ENCODE peak calls at places on chromosomes 6 and 20, in four cellular contexts. Z is thoracic aorta, N is fibroblast of mammary gland, P is A549. B is an unnamed sample.

GRCh38 chr6:142945446-142946180 is 637 bp upstream of the HIVEP2 start:
- DNase-seq in Z (no peak), N (peak), P (peak), B (peak)

GRCh38 chr6:69918766-69919165 is 52.4 kb downstream of the COL19A1 start:
- DNase-seq in Z (no peak), N (no peak), P (no peak), B (no peak)

GRCh38 chr6:128600397-128600951 is 80.1 kb upstream of the PTPRK start:
- DNase-seq in Z (no peak), N (peak), P (peak), B (no peak)

GRCh38 chr6:99422912-99423311 is 2.2 kb downstream of the PNISR start:
- DNase-seq in Z (no peak), N (no peak), P (no peak), B (no peak)

GRCh38 chr6:32081168-32081624 is 27.9 kb downstream of the TNXB start:
- DNase-seq in Z (peak), N (peak), P (no peak), B (no peak)

GRCh38 chr6:20811112-20811746 is 277.0 kb downstream of the CDKAL1 start:
- DNase-seq in Z (no peak), N (peak), P (peak), B (no peak)

GRCh38 chr6:49001856-49002255 is 461.2 kb downstream of the MMUT start:
- DNase-seq in Z (no peak), N (peak), P (peak), B (no peak)

GRCh38 chr6:17672064-17672718 is 34.5 kb downstream of the NUP153 start:
- DNase-seq in Z (no peak), N (no peak), P (no peak), B (no peak)

GRCh38 chr6:157403684-157404051 is 22.7 kb downstream of the ZDHHC14 start:
- DNase-seq in Z (no peak), N (no peak), P (no peak), B (no peak)

GRCh38 chr6:48825501-48826317 is 637.3 kb downstream of the MMUT start:
- DNase-seq in Z (no peak), N (peak), P (peak), B (no peak)

GRCh38 chr6:104768906-104769305 is 90.8 kb downstream of the HACE1 start:
- DNase-seq in Z (no peak), N (no peak), P (no peak), B (no peak)

GRCh38 chr6:16985484-16986284 is 116.2 kb upstream of the STMND1 start:
- DNase-seq in Z (no peak), N (peak), P (no peak), B (no peak)

GRCh38 chr6:111737065-111737521 is 131.4 kb upstream of the TRAF3IP2 start:
- DNase-seq in Z (no peak), N (peak), P (no peak), B (no peak)

GRCh38 chr6:57242505-57242904 is 20.4 kb upstream of the RAB23 start:
- DNase-seq in Z (no peak), N (peak), P (peak), B (no peak)

GRCh38 chr20:20472690-20473274 is 104.9 kb downstream of the INSM1 start:
- DNase-seq in Z (no peak), N (no peak), P (no peak), B (no peak)

GRCh38 chr20:59010995-59011873 is 4.2 kb upstream of the CTSZ start:
- DNase-seq in Z (no peak), N (peak), P (no peak), B (no peak)

GRCh38 chr6:36109092-36109491 is 21.2 kb upstream of the MAPK13 start:
- DNase-seq in Z (no peak), N (no peak), P (no peak), B (no peak)
- H3K4me3 ChIP-seq in Z (no peak), N (no peak), P (no peak), B (no peak)

GRCh38 chr6:6547111-6547879 is 41.2 kb upstream of the LY86 start:
- DNase-seq in Z (peak), N (peak), P (peak), B (peak)
- H3K4me3 ChIP-seq in Z (peak), N (peak), P (peak), B (peak)

DNA sequence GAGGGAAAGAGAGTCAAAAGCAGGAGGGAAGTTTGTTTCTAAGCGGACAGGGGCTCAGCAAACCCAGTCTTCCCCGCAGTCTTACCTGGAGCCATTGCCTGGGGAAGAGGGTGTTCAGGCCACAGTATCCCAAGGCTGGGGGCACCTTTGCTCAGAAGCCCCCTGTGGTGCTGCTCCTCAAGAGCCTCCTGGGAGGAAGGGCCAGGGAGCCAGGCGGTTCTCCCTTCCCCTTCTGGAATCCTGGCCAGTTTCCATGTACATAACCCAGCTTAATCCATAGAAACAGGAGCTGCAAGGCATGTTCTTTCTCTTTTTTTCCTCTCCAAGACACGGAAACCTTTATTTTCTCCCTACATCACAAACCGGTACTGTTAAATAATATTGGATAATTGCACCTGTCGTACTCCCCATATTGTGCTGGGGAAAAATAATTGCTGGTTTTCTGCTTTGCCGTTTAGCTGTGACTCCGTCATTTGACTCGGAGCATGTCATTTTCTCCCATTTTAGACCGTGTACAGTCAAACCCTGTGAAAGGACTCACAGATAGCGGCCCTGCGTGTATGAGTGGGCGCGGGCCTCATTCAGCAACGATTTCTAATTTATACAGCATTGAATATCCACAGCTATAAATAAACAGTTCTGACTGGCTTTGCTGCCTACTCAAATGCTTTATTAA is 67.5 kb downstream of the ADTRP start:
- DNase-seq in Z (no peak), N (peak), P (no peak), B (no peak)
- H3K4me3 ChIP-seq in Z (peak), N (no peak), P (no peak), B (peak)

GRCh38 chr6:53066874-53067273 is 1.7 kb downstream of the FBXO9 start:
- DNase-seq in Z (no peak), N (no peak), P (no peak), B (no peak)
- H3K4me3 ChIP-seq in Z (peak), N (no peak), P (no peak), B (no peak)